ENCODE peak calls at places on chromosomes 7 and 10, in five cellular contexts. E, P, J, B and R are unnamed samples.

GRCh38 chr10:71314028-71314693 is 4.9 kb upstream of the SLC29A3 start:
- DNase-seq in E (no peak), P (peak; percentile 81), J (no peak), B (no peak), R (no peak)

GRCh38 chr10:75718996-75719395 is 287.6 kb downstream of the LRMDA start:
- DNase-seq in E (no peak), P (peak; percentile 8), J (no peak), B (no peak), R (no peak)

GRCh38 chr10:22230331-22230833 is 12.6 kb upstream of the EBLN1 start:
- DNase-seq in E (peak; percentile 74), P (peak; percentile 26), J (no peak), B (no peak), R (no peak)

GRCh38 chr7:28298870-28299484 is 113.3 kb upstream of the CREB5 start:
- DNase-seq in E (peak; percentile 98), P (peak; percentile 64), J (no peak), B (no peak), R (no peak)

GRCh38 chr7:107838816-107839584 is 36.0 kb upstream of the SLC26A3 start:
- DNase-seq in E (no peak), P (no peak), J (no peak), B (no peak), R (no peak)

GRCh38 chr10:110845756-110846620 is 25.7 kb upstream of the PDCD4 start:
- DNase-seq in E (no peak), P (no peak), J (no peak), B (no peak), R (no peak)

GRCh38 chr10:86876748-86877147 is 80.7 kb downstream of the MMRN2 start:
- DNase-seq in E (no peak), P (no peak), J (no peak), B (no peak), R (peak; percentile 14)

GRCh38 chr7:47342646-47343045 is 239.3 kb downstream of the TNS3 start:
- DNase-seq in E (no peak), P (no peak), J (no peak), B (no peak), R (no peak)

GRCh38 chr10:69760086-69760485 is 41.6 kb upstream of the COL13A1 start:
- DNase-seq in E (no peak), P (no peak), J (no peak), B (no peak), R (no peak)

GRCh38 chr10:3867454-3868273 is 82.7 kb upstream of the KLF6 start:
- DNase-seq in E (no peak), P (no peak), J (no peak), B (no peak), R (no peak)

GRCh38 chr10:26044123-26044749 is 110.2 kb downstream of the MYO3A start:
- DNase-seq in E (no peak), P (no peak), J (no peak), B (peak; percentile 22), R (no peak)

GRCh38 chr7:44063894-44064651 is 1.3 kb downstream of the PGAM2 start:
- DNase-seq in E (no peak), P (no peak), J (no peak), B (no peak), R (no peak)

GRCh38 chr10:2933041-2933440 is 134.3 kb upstream of the PFKP start:
- DNase-seq in E (no peak), P (no peak), J (no peak), B (no peak), R (no peak)

GRCh38 chr7:157096286-157097055 is 42.3 kb upstream of the UBE3C start:
- DNase-seq in E (no peak), P (no peak), J (no peak), B (no peak), R (no peak)

GRCh38 chr10:31358688-31359330 is 39.8 kb downstream of the ZEB1 start:
- DNase-seq in E (no peak), P (no peak), J (no peak), B (no peak), R (no peak)

GRCh38 chr10:50360486-50360885 is 109.2 kb upstream of the ASAH2 start:
- DNase-seq in E (no peak), P (no peak), J (no peak), B (no peak), R (no peak)

GRCh38 chr10:118332247-118332646 is 9.9 kb downstream of the FAM204A start:
- DNase-seq in E (no peak), P (peak; percentile 8), J (no peak), B (no peak), R (no peak)

GRCh38 chr10:34666008-34666700 is 148.9 kb downstream of the PARD3 start:
- DNase-seq in E (no peak), P (peak; percentile 70), J (peak; percentile 69), B (no peak), R (peak; percentile 70)

GRCh38 chr7:145884716-145885514 is 231.7 kb upstream of the CNTNAP2 start:
- DNase-seq in E (no peak), P (no peak), J (no peak), B (no peak), R (no peak)

GRCh38 chr7:138752568-138753518 is 45.0 kb upstream of the TMEM213 start:
- DNase-seq in E (peak; percentile 95), P (no peak), J (no peak), B (no peak), R (no peak)